ENCODE peak calls at places on chromosomes 1 and 21, in four cellular contexts. N, L, Z and C are unnamed samples.

GRCh38 chr1:228283043-228283371 is 75.2 kb downstream of the OBSCN start:
- DNase-seq in N (no peak), L (peak; percentile 29), Z (no peak), C (no peak)

GRCh38 chr1:59880735-59881134 is 45.8 kb downstream of the CYP2J2 start:
- DNase-seq in N (no peak), L (peak; percentile 24), Z (no peak), C (no peak)

GRCh38 chr1:234978397-234979291 is 150.0 kb downstream of the TOMM20 start:
- DNase-seq in N (peak; percentile 63), L (peak; percentile 54), Z (peak; percentile 50), C (no peak)

GRCh38 chr1:61241411-61241838 is 159.1 kb downstream of the NFIA start:
- DNase-seq in N (no peak), L (peak; percentile 86), Z (no peak), C (no peak)

GRCh38 chr1:236394016-236394481 is at the start of gene EDARADD:
- DNase-seq in N (no peak), L (no peak), Z (no peak), C (no peak)

GRCh38 chr1:202186327-202186726 is 7.3 kb upstream of the LGR6 start:
- DNase-seq in N (no peak), L (no peak), Z (no peak), C (no peak)

GRCh38 chr1:116764466-116764896 is 10.3 kb downstream of the CD2 start:
- DNase-seq in N (no peak), L (no peak), Z (no peak), C (no peak)

GRCh38 chr1:45979074-45979777 is 153.2 kb downstream of the PIK3R3 start:
- DNase-seq in N (peak; percentile 32), L (no peak), Z (no peak), C (no peak)

GRCh38 chr1:58717979-58718378 is 18.1 kb upstream of the MYSM1 start:
- DNase-seq in N (no peak), L (no peak), Z (no peak), C (no peak)

GRCh38 chr1:180675586-180675985 is 43.8 kb downstream of the XPR1 start:
- DNase-seq in N (no peak), L (no peak), Z (no peak), C (no peak)

GRCh38 chr1:205792946-205793673 is 17.8 kb upstream of the RAB29 start:
- DNase-seq in N (no peak), L (no peak), Z (no peak), C (no peak)

GRCh38 chr1:8427493-8427892 is 109.6 kb downstream of the SLC45A1 start:
- DNase-seq in N (no peak), L (no peak), Z (no peak), C (no peak)

GRCh38 chr1:14875781-14876564 is 277.5 kb downstream of the KAZN start:
- DNase-seq in N (no peak), L (no peak), Z (no peak), C (no peak)

GRCh38 chr1:66552829-66553228 is 18.9 kb downstream of the SGIP1 start:
- DNase-seq in N (no peak), L (no peak), Z (no peak), C (no peak)

GRCh38 chr1:106398391-106398790 is 658.1 kb upstream of the PRMT6 start:
- DNase-seq in N (no peak), L (no peak), Z (no peak), C (no peak)

GRCh38 chr1:57112148-57112547 is 146.3 kb upstream of the C8B start:
- DNase-seq in N (no peak), L (no peak), Z (no peak), C (no peak)

GRCh38 chr1:205249651-205250050 is 21.9 kb downstream of the TMCC2 start:
- DNase-seq in N (no peak), L (no peak), Z (no peak), C (no peak)

GRCh38 chr1:235882816-235883215 is 16.1 kb upstream of the LYST start:
- DNase-seq in N (no peak), L (no peak), Z (no peak), C (no peak)

GRCh38 chr1:12540580-12541273 is 77.3 kb downstream of the DHRS3 start:
- DNase-seq in N (no peak), L (no peak), Z (no peak), C (no peak)

GRCh38 chr1:31793586-31794285 is 22.1 kb downstream of the SPOCD1 start:
- DNase-seq in N (no peak), L (no peak), Z (no peak), C (no peak)

GRCh38 chr1:227190321-227190720 is 128.0 kb downstream of the CDC42BPA start:
- DNase-seq in N (no peak), L (no peak), Z (no peak), C (no peak)

GRCh38 chr21:38938343-38938742 is 132.6 kb downstream of the ETS2 start:
- DNase-seq in N (no peak), L (no peak), Z (no peak), C (no peak)

GRCh38 chr1:117150316-117150715 is 28.8 kb upstream of the TRIM45 start:
- DNase-seq in N (no peak), L (no peak), Z (no peak), C (peak; percentile 14)

GRCh38 chr21:16040601-16041000 is 310.8 kb downstream of the USP25 start:
- DNase-seq in N (no peak), L (no peak), Z (no peak), C (no peak)

GRCh38 chr1:5286244-5286643 is 631.8 kb downstream of the AJAP1 start:
- DNase-seq in N (no peak), L (no peak), Z (no peak), C (no peak)

GRCh38 chr1:26471201-26471497 is 1.1 kb upstream of the HMGN2 start:
- DNase-seq in N (no peak), L (no peak), Z (no peak), C (no peak)

GRCh38 chr21:43743934-43744333 is 25.0 kb downstream of the PDXK start:
- DNase-seq in N (no peak), L (no peak), Z (no peak), C (no peak)

GRCh38 chr1:245298781-245299180 is 144.0 kb downstream of the KIF26B start:
- DNase-seq in N (no peak), L (no peak), Z (peak; percentile 69), C (peak; percentile 60)

GRCh38 chr1:24635195-24635843 is 7.8 kb upstream of the SRRM1 start:
- DNase-seq in N (peak; percentile 65), L (no peak), Z (peak; percentile 50), C (peak; percentile 44)

GRCh38 chr1:119298687-119299086 is 69.9 kb upstream of the HAO2 start:
- DNase-seq in N (no peak), L (no peak), Z (no peak), C (no peak)

GRCh38 chr1:230282157-230282556 is 144.0 kb downstream of the PGBD5 start:
- DNase-seq in N (no peak), L (no peak), Z (no peak), C (no peak)

GRCh38 chr1:41045740-41046139 is 24.2 kb upstream of the SLFNL1 start:
- DNase-seq in N (no peak), L (peak; percentile 42), Z (peak; percentile 32), C (peak; percentile 59)